ENCODE peak calls at places on chromosomes 13 and 19, in seven cellular contexts. One of them, this sample, is unnamed.

GRCh38 chr13:51105046-51105445 is 6.0 kb downstream of the C13orf42 start:
- DNase-seq in psoas muscle: no peak
- DNase-seq in uterus: no peak
- DNase-seq in hepatocyte: no peak
- DNase-seq in neuronal stem cell: no peak
- DNase-seq in H1: no peak
- DNase-seq in pancreas: no peak
- DNase-seq in this sample: no peak

GRCh38 chr13:99065250-99066015 is 87.6 kb upstream of the DOCK9 start:
- DNase-seq in psoas muscle: no peak
- DNase-seq in neuronal stem cell: no peak
- DNase-seq in hepatocyte: no peak
- DNase-seq in pancreas: no peak
- DNase-seq in H1: no peak
- DNase-seq in uterus: no peak
- DNase-seq in this sample: no peak

GRCh38 chr13:64083396-64083795 is 2667.7 kb upstream of the PCDH20 start:
- DNase-seq in H1: no peak
- DNase-seq in hepatocyte: no peak
- DNase-seq in neuronal stem cell: no peak
- DNase-seq in pancreas: no peak
- DNase-seq in uterus: no peak
- DNase-seq in psoas muscle: no peak
- DNase-seq in this sample: no peak

GRCh38 chr19:17423429-17424208 is 3.8 kb downstream of the MVB12A start:
- DNase-seq in pancreas: no peak
- DNase-seq in neuronal stem cell: no peak
- DNase-seq in psoas muscle: no peak
- DNase-seq in hepatocyte: no peak
- DNase-seq in uterus: no peak
- DNase-seq in H1: no peak
- DNase-seq in this sample: no peak

GRCh38 chr19:37077615-37077928 is 661 bp upstream of the ZNF420 start:
- DNase-seq in neuronal stem cell: peak
- DNase-seq in hepatocyte: no peak
- DNase-seq in H1: no peak
- DNase-seq in psoas muscle: no peak
- DNase-seq in pancreas: no peak
- DNase-seq in uterus: no peak
- DNase-seq in this sample: no peak

GRCh38 chr19:54388001-54388802 is 23.5 kb upstream of the LAIR1 start:
- DNase-seq in neuronal stem cell: no peak
- DNase-seq in H1: no peak
- DNase-seq in uterus: no peak
- DNase-seq in hepatocyte: no peak
- DNase-seq in psoas muscle: no peak
- DNase-seq in pancreas: no peak
- DNase-seq in this sample: no peak

GRCh38 chr13:78875792-78876580 is 217.0 kb upstream of the OBI1 start:
- DNase-seq in uterus: no peak
- DNase-seq in psoas muscle: no peak
- DNase-seq in H1: peak
- DNase-seq in pancreas: no peak
- DNase-seq in neuronal stem cell: no peak
- DNase-seq in hepatocyte: no peak
- DNase-seq in this sample: no peak

GRCh38 chr19:9132422-9132821 is 5.7 kb upstream of the OR7G3 start:
- DNase-seq in uterus: no peak
- DNase-seq in hepatocyte: no peak
- DNase-seq in pancreas: no peak
- DNase-seq in psoas muscle: no peak
- DNase-seq in H1: no peak
- DNase-seq in neuronal stem cell: no peak
- DNase-seq in this sample: no peak

GRCh38 chr13:108154421-108154858 is 60.9 kb downstream of the LIG4 start:
- DNase-seq in neuronal stem cell: no peak
- DNase-seq in uterus: no peak
- DNase-seq in H1: no peak
- DNase-seq in psoas muscle: no peak
- DNase-seq in hepatocyte: peak
- DNase-seq in pancreas: no peak
- DNase-seq in this sample: no peak

GRCh38 chr13:96822900-96823299 is 171.4 kb downstream of the OXGR1 start:
- DNase-seq in psoas muscle: no peak
- DNase-seq in neuronal stem cell: no peak
- DNase-seq in pancreas: no peak
- DNase-seq in hepatocyte: peak
- DNase-seq in uterus: no peak
- DNase-seq in H1: no peak
- DNase-seq in this sample: no peak

GRCh38 chr19:46181386-46181774 is 33.3 kb downstream of the IGFL2 start:
- DNase-seq in hepatocyte: no peak
- DNase-seq in psoas muscle: no peak
- DNase-seq in neuronal stem cell: no peak
- DNase-seq in uterus: no peak
- DNase-seq in pancreas: no peak
- DNase-seq in H1: no peak
- DNase-seq in this sample: no peak

GRCh38 chr19:40810160-40810559 is 11.2 kb downstream of the EGLN2 start:
- DNase-seq in hepatocyte: no peak
- DNase-seq in psoas muscle: no peak
- DNase-seq in uterus: peak
- DNase-seq in pancreas: no peak
- DNase-seq in H1: no peak
- DNase-seq in neuronal stem cell: no peak
- DNase-seq in this sample: no peak

GRCh38 chr19:5804516-5805464 is at the start of gene NRTN:
- DNase-seq in uterus: no peak
- DNase-seq in pancreas: peak
- DNase-seq in psoas muscle: no peak
- DNase-seq in neuronal stem cell: peak
- DNase-seq in hepatocyte: peak
- DNase-seq in H1: peak
- DNase-seq in this sample: no peak

GRCh38 chr13:59744747-59745394 is 418.9 kb downstream of the DIAPH3 start:
- DNase-seq in psoas muscle: no peak
- DNase-seq in uterus: no peak
- DNase-seq in pancreas: no peak
- DNase-seq in hepatocyte: no peak
- DNase-seq in neuronal stem cell: no peak
- DNase-seq in H1: no peak
- DNase-seq in this sample: no peak

GRCh38 chr19:18859676-18860301 is 28.0 kb downstream of the UPF1 start:
- DNase-seq in uterus: peak
- DNase-seq in pancreas: no peak
- DNase-seq in neuronal stem cell: no peak
- DNase-seq in H1: no peak
- DNase-seq in hepatocyte: no peak
- DNase-seq in psoas muscle: peak
- DNase-seq in this sample: no peak

GRCh38 chr13:99995503-99996176 is 14.1 kb downstream of the ZIC2 start:
- DNase-seq in hepatocyte: no peak
- DNase-seq in pancreas: no peak
- DNase-seq in psoas muscle: no peak
- DNase-seq in neuronal stem cell: peak
- DNase-seq in H1: no peak
- DNase-seq in uterus: no peak
- DNase-seq in this sample: no peak

GRCh38 chr13:45215392-45216077 is 14.7 kb upstream of the KCTD4 start:
- DNase-seq in neuronal stem cell: no peak
- DNase-seq in hepatocyte: no peak
- DNase-seq in psoas muscle: no peak
- DNase-seq in H1: no peak
- DNase-seq in uterus: no peak
- DNase-seq in pancreas: no peak
- DNase-seq in this sample: no peak

GRCh38 chr19:1252221-1252817 is 3.9 kb downstream of the MIDN start:
- DNase-seq in uterus: peak
- DNase-seq in H1: no peak
- DNase-seq in neuronal stem cell: no peak
- DNase-seq in psoas muscle: peak
- DNase-seq in pancreas: peak
- DNase-seq in hepatocyte: peak
- DNase-seq in this sample: no peak

DNA sequence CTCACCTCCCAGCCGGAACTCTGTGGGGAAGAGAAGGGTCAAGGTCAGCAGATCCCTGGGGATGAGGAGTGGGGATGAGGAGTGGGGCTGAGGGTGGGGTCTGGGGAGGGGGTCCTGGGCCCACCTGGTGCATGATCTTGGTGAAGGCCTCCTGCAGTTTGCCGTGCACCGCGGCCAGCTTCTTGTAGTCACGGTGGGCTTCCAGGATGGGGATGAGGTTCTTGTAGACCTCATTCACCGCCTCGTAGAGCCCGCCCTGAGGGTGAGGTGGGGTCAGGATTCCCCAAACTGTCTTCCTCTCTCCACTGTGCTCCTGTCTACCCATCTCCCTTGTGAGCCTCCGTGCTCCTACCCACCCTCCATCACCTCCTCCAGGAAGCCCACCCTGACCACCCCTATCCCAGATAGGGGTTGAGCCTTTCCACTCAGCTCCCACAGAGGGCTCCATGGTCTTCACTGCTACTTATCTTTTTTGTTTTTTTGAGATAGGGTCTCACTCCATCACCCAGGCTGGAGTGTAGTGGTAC is 6.8 kb upstream of the KANK2 start:
- DNase-seq in psoas muscle: no peak
- DNase-seq in hepatocyte: no peak
- DNase-seq in neuronal stem cell: no peak
- DNase-seq in H1: no peak
- DNase-seq in uterus: no peak
- DNase-seq in pancreas: no peak
- DNase-seq in this sample: no peak
- H3K27ac ChIP-seq in psoas muscle: peak
- H3K27ac ChIP-seq in hepatocyte: no peak
- H3K27ac ChIP-seq in neuronal stem cell: no peak
- H3K27ac ChIP-seq in H1: no peak
- H3K27ac ChIP-seq in uterus: peak
- H3K27ac ChIP-seq in pancreas: no peak
- H3K27ac ChIP-seq in this sample: peak

GRCh38 chr19:47309608-47310007 is at the start of gene C5AR1:
- DNase-seq in hepatocyte: no peak
- DNase-seq in psoas muscle: no peak
- DNase-seq in uterus: no peak
- DNase-seq in pancreas: no peak
- DNase-seq in H1: no peak
- DNase-seq in neuronal stem cell: no peak
- DNase-seq in this sample: no peak

GRCh38 chr19:47309038-47309437 is 623 bp upstream of the C5AR1 start:
- DNase-seq in neuronal stem cell: no peak
- DNase-seq in uterus: no peak
- DNase-seq in psoas muscle: no peak
- DNase-seq in pancreas: no peak
- DNase-seq in H1: no peak
- DNase-seq in hepatocyte: no peak
- DNase-seq in this sample: no peak

GRCh38 chr19:47312366-47313006 is 2.8 kb downstream of the C5AR1 start:
- DNase-seq in pancreas: no peak
- DNase-seq in H1: no peak
- DNase-seq in hepatocyte: no peak
- DNase-seq in uterus: no peak
- DNase-seq in psoas muscle: no peak
- DNase-seq in neuronal stem cell: no peak
- DNase-seq in this sample: no peak

GRCh38 chr19:47310323-47310722 is 662 bp downstream of the C5AR1 start:
- DNase-seq in hepatocyte: no peak
- DNase-seq in pancreas: no peak
- DNase-seq in psoas muscle: no peak
- DNase-seq in neuronal stem cell: no peak
- DNase-seq in H1: no peak
- DNase-seq in uterus: no peak
- DNase-seq in this sample: no peak

DNA sequence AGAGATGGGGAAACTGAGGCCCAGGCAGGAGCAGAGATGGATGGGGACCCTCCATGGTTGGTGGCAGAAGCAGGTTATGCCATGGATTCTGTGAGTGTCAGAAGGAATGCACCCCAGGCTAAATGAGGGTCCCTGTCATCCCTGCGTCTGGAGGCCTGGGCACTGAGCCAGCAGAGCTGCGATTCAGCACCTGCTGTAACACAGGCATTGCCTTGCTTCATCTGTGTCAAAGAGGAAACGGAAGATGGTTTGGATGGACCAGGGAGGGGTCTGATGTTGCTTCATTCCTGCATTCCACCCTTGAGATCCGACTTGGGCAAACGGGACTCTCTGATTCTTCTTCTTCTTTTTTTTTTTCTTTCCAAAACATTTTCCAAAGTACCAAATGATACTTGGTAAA is 1.2 kb downstream of the C5AR1 start:
- DNase-seq in psoas muscle: no peak
- DNase-seq in uterus: no peak
- DNase-seq in hepatocyte: peak
- DNase-seq in neuronal stem cell: no peak
- DNase-seq in H1: no peak
- DNase-seq in pancreas: peak
- DNase-seq in this sample: no peak
- H3K27ac ChIP-seq in psoas muscle: no peak
- H3K27ac ChIP-seq in uterus: no peak
- H3K27ac ChIP-seq in hepatocyte: no peak
- H3K27ac ChIP-seq in neuronal stem cell: no peak
- H3K27ac ChIP-seq in H1: no peak
- H3K27ac ChIP-seq in pancreas: peak
- H3K27ac ChIP-seq in this sample: no peak

GRCh38 chr19:12965017-12965811 is 4.2 kb upstream of the DAND5 start:
- DNase-seq in uterus: peak
- DNase-seq in psoas muscle: peak
- DNase-seq in hepatocyte: peak
- DNase-seq in neuronal stem cell: peak
- DNase-seq in H1: peak
- DNase-seq in pancreas: peak
- DNase-seq in this sample: no peak
- H3K27ac ChIP-seq in uterus: peak
- H3K27ac ChIP-seq in psoas muscle: peak
- H3K27ac ChIP-seq in hepatocyte: no peak
- H3K27ac ChIP-seq in neuronal stem cell: peak
- H3K27ac ChIP-seq in H1: peak
- H3K27ac ChIP-seq in pancreas: peak
- H3K27ac ChIP-seq in this sample: peak

GRCh38 chr19:31911577-31911976 is 433.8 kb upstream of the ZNF507 start:
- DNase-seq in uterus: no peak
- DNase-seq in pancreas: no peak
- DNase-seq in hepatocyte: no peak
- DNase-seq in neuronal stem cell: no peak
- DNase-seq in psoas muscle: no peak
- DNase-seq in H1: no peak
- DNase-seq in this sample: no peak

GRCh38 chr19:31908486-31909255 is 436.7 kb upstream of the ZNF507 start:
- DNase-seq in neuronal stem cell: no peak
- DNase-seq in hepatocyte: no peak
- DNase-seq in pancreas: no peak
- DNase-seq in uterus: no peak
- DNase-seq in psoas muscle: no peak
- DNase-seq in H1: no peak
- DNase-seq in this sample: no peak

GRCh38 chr19:31913103-31913710 is 432.2 kb upstream of the ZNF507 start:
- DNase-seq in H1: no peak
- DNase-seq in uterus: no peak
- DNase-seq in psoas muscle: no peak
- DNase-seq in neuronal stem cell: no peak
- DNase-seq in pancreas: no peak
- DNase-seq in hepatocyte: no peak
- DNase-seq in this sample: no peak
- H3K27ac ChIP-seq in H1: no peak
- H3K27ac ChIP-seq in uterus: no peak
- H3K27ac ChIP-seq in psoas muscle: no peak
- H3K27ac ChIP-seq in neuronal stem cell: no peak
- H3K27ac ChIP-seq in pancreas: no peak
- H3K27ac ChIP-seq in hepatocyte: no peak
- H3K27ac ChIP-seq in this sample: no peak